ENCODE peak calls at places on chromosomes 11 and 22, in four cellular contexts. F, B, W and E are unnamed samples.
A peak's percentile ranks its signal among the peaks of the same experiment; 100 is the strongest.

GRCh38 chr11:61889831-61890230 is 1.5 kb downstream of the FADS3 start:
- DNase-seq in F (no peak), B (no peak), W (no peak), E (no peak)

GRCh38 chr11:46363031-46363407 is 15.8 kb downstream of the DGKZ start:
- DNase-seq in F (peak; percentile 63), B (peak; percentile 65), W (no peak), E (no peak)

GRCh38 chr22:49925525-49926128 is 7.2 kb downstream of the CRELD2 start:
- DNase-seq in F (no peak), B (no peak), W (peak; percentile 77), E (no peak)

GRCh38 chr11:65297026-65297667 is 17.5 kb upstream of the CDC42EP2 start:
- DNase-seq in F (no peak), B (no peak), W (no peak), E (no peak)

GRCh38 chr22:29998627-29999026 is 81.6 kb upstream of the HORMAD2 start:
- DNase-seq in F (no peak), B (no peak), W (no peak), E (no peak)

GRCh38 chr11:9460322-9461067 is at the start of gene ZNF143:
- DNase-seq in F (peak; percentile 98), B (peak; percentile 100), W (peak; percentile 100), E (peak; percentile 98)

GRCh38 chr22:48236261-48236660 is 1473.8 kb downstream of the TBC1D22A start:
- DNase-seq in F (no peak), B (no peak), W (no peak), E (no peak)

GRCh38 chr11:1892558-1892957 is 863 bp upstream of the PRR33 start:
- DNase-seq in F (no peak), B (no peak), W (no peak), E (no peak)

GRCh38 chr11:127816959-127817358 is 770.4 kb downstream of the ETS1 start:
- DNase-seq in F (no peak), B (no peak), W (no peak), E (no peak)

GRCh38 chr11:35675901-35676610 is 13.5 kb downstream of the TRIM44 start:
- DNase-seq in F (no peak), B (no peak), W (no peak), E (no peak)

GRCh38 chr11:112348480-112349029 is 87.9 kb upstream of the PLET1 start:
- DNase-seq in F (no peak), B (no peak), W (no peak), E (no peak)

GRCh38 chr22:50061141-50061823 is 3.2 kb upstream of the TTLL8 start:
- DNase-seq in F (no peak), B (no peak), W (no peak), E (no peak)

GRCh38 chr11:127493330-127493729 is 492.8 kb upstream of the KIRREL3 start:
- DNase-seq in F (no peak), B (no peak), W (no peak), E (no peak)

GRCh38 chr22:48485144-48486135 is 1342.2 kb downstream of the BRD1 start:
- DNase-seq in F (no peak), B (no peak), W (no peak), E (no peak)

GRCh38 chr11:93389737-93390136 is 59.2 kb downstream of the DEUP1 start:
- DNase-seq in F (no peak), B (no peak), W (no peak), E (no peak)

GRCh38 chr11:3215346-3216026 is 3.1 kb downstream of the MRGPRG start:
- DNase-seq in F (no peak), B (peak; percentile 7), W (no peak), E (no peak)

GRCh38 chr11:68828155-68828931 is 13.4 kb downstream of the CPT1A start:
- DNase-seq in F (no peak), B (no peak), W (no peak), E (no peak)

GRCh38 chr11:134504146-134504905 is 92.3 kb upstream of the B3GAT1 start:
- DNase-seq in F (no peak), B (no peak), W (no peak), E (no peak)

GRCh38 chr22:27186643-27187042 is 529.3 kb downstream of the MIAT start:
- DNase-seq in F (no peak), B (no peak), W (no peak), E (no peak)

GRCh38 chr11:38046571-38047135 is 1448.6 kb upstream of the RAG2 start:
- DNase-seq in F (no peak), B (no peak), W (no peak), E (no peak)

GRCh38 chr11:118071416-118072030 is 5.4 kb upstream of the TMPRSS4 start:
- DNase-seq in F (no peak), B (no peak), W (no peak), E (no peak)

GRCh38 chr11:19817265-19817851 is 104.7 kb downstream of the NAV2 start:
- DNase-seq in F (no peak), B (no peak), W (no peak), E (no peak)

GRCh38 chr11:19050281-19050680 is 10.2 kb downstream of the MRGPRX2 start:
- DNase-seq in F (no peak), B (no peak), W (no peak), E (no peak)

GRCh38 chr11:23725752-23726151 is 771.1 kb upstream of the LUZP2 start:
- DNase-seq in F (no peak), B (no peak), W (no peak), E (no peak)

GRCh38 chr22:36528336-36528735 is 630 bp downstream of the EIF3D start:
- DNase-seq in F (no peak), B (no peak), W (no peak), E (no peak)

GRCh38 chr11:67119577-67120391 is 721 bp downstream of the KDM2A start:
- DNase-seq in F (peak; percentile 26), B (peak; percentile 30), W (peak; percentile 31), E (no peak)

GRCh38 chr11:113240790-113241189 is 73.6 kb upstream of the TTC12 start:
- DNase-seq in F (no peak), B (no peak), W (no peak), E (no peak)

GRCh38 chr11:8690374-8691342 is 8.1 kb downstream of the RPL27A start:
- DNase-seq in F (no peak), B (no peak), W (no peak), E (no peak)

GRCh38 chr11:47234669-47235075 is 13.9 kb downstream of the ACP2 start:
- DNase-seq in F (no peak), B (no peak), W (no peak), E (no peak)

GRCh38 chr11:9277176-9277575 is 12.0 kb upstream of the DENND5A start:
- DNase-seq in F (no peak), B (no peak), W (no peak), E (no peak)

GRCh38 chr11:46055371-46055770 is 65.9 kb downstream of the PHF21A start:
- DNase-seq in F (no peak), B (no peak), W (no peak), E (no peak)

GRCh38 chr11:55658031-55658573 is 3.9 kb upstream of the OR4C6 start:
- DNase-seq in F (no peak), B (no peak), W (no peak), E (no peak)

GRCh38 chr11:20458905-20459632 is 71.6 kb downstream of the PRMT3 start:
- DNase-seq in F (no peak), B (no peak), W (no peak), E (no peak)

GRCh38 chr11:76270387-76270786 is 64.1 kb upstream of the WNT11 start:
- DNase-seq in F (no peak), B (peak; percentile 63), W (no peak), E (no peak)

GRCh38 chr11:75273331-75273988 is 32.9 kb downstream of the TPBGL start:
- DNase-seq in F (no peak), B (peak; percentile 2), W (no peak), E (no peak)

GRCh38 chr11:67310246-67311050 is 7.1 kb downstream of the SSH3 start:
- DNase-seq in F (peak; percentile 66), B (no peak), W (no peak), E (no peak)

GRCh38 chr11:122406466-122406865 is 249.1 kb upstream of the UBASH3B start:
- DNase-seq in F (no peak), B (no peak), W (no peak), E (no peak)
- H3K27ac ChIP-seq in F (no peak overlapping the region), B (no peak overlapping the region), W (no peak overlapping the region), E (no peak overlapping the region)

GRCh38 chr22:46740910-46741785 is 3.1 kb upstream of the CERK start:
- DNase-seq in F (no peak), B (no peak), W (no peak), E (no peak)

GRCh38 chr22:46738961-46739870 is 1.2 kb upstream of the CERK start:
- DNase-seq in F (peak; percentile 79), B (peak; percentile 44), W (peak; percentile 76), E (no peak)

GRCh38 chr22:46742576-46743221 is 4.6 kb upstream of the CERK start:
- DNase-seq in F (no peak), B (no peak), W (no peak), E (no peak)

GRCh38 chr22:46744581-46744980 is 6.5 kb upstream of the CERK start:
- DNase-seq in F (no peak), B (no peak), W (no peak), E (no peak)

DNA sequence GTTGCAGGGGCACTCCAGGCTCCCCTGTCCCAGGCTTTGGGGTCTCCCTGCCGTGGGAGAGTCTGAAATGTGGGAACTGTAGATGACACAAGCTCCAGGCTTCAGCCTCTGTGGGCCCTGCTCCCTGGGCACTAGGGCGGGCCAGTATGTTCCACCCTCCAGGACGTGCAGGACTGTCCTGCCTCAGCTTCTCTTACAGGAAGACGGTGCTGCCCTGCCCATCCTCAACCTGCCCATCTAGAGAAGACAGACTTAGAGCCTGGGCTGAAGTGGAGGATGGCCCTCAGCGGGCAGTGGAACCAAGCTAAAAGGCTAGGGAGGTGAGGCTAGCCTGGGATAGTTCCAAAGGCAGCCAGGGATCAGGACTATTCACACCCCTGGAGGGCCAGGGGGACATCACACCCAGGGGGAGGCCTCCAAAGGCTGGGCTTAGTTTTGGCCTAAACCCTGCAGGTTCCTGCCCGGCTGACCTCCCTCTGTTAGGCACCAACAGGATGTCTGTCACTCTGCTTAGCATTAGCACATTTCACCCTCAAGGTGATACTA is 4.0 kb upstream of the CERK start:
- DNase-seq in F (no peak), B (no peak), W (no peak), E (no peak)
- H3K27ac ChIP-seq in F (peak overlapping the region; percentile 96), B (no peak overlapping the region), W (no peak overlapping the region), E (no peak overlapping the region)

DNA sequence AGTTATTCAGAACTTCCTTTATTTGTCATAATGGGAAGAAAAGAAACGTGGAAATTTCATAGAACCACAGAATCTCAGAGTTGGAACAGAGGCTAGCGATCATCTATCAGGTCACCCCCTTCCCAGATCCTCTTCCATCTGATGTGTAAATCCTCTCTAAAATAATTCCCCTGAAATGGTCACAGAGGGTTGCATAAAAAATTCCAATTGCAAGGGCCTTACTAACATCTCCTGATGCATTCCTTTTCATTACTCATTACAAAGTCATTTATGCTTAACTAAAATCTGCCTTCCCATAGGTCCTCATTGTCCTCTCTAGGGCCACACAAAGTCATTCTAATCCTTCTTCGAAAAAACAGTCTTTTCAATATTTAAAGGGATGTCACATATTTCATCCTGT is 771.3 kb downstream of the DLG2 start:
- DNase-seq in F (no peak), B (no peak), W (no peak), E (no peak)
- H3K27ac ChIP-seq in F (no peak overlapping the region), B (no peak overlapping the region), W (no peak overlapping the region), E (peak overlapping the region; percentile 68)

GRCh38 chr11:86676533-86677154 is 4.2 kb upstream of the ME3 start:
- DNase-seq in F (no peak), B (no peak), W (no peak), E (no peak)

GRCh38 chr11:86673055-86673843 is 833 bp upstream of the ME3 start:
- DNase-seq in F (no peak), B (no peak), W (no peak), E (no peak)

GRCh38 chr11:86676010-86676409 is 3.6 kb upstream of the ME3 start:
- DNase-seq in F (no peak), B (no peak), W (no peak), E (no peak)

GRCh38 chr11:86673872-86674750 is 1.7 kb upstream of the ME3 start:
- DNase-seq in F (no peak), B (no peak), W (no peak), E (no peak)

GRCh38 chr11:86674965-86675364 is 2.5 kb upstream of the ME3 start:
- DNase-seq in F (no peak), B (no peak), W (no peak), E (no peak)
- H3K27ac ChIP-seq in F (no peak overlapping the region), B (peak overlapping the region; percentile 98), W (no peak overlapping the region), E (no peak overlapping the region)